ENCODE peak calls at places on chromosomes 5 and 9, in ten cellular contexts. X is cardiac fibroblast, K is fibroblast of villous mesenchyme, O is omental fat pad, M is suprapubic skin, R is GM12878, U is fibroblast of pulmonary artery, Y is uterus, P is IMR-90, H is fibroblast of the aortic adventitia. I is an unnamed sample.

GRCh38 chr9:95509851-95510529 is 6.8 kb downstream of the PTCH1 start:
- DNase-seq in K (peak; percentile 27), H (no peak), M (no peak), U (peak; percentile 9), R (no peak), P (no peak), O (no peak), Y (no peak), X (no peak), I (no peak)

GRCh38 chr5:164191240-164191639 is 685.8 kb downstream of the MAT2B start:
- DNase-seq in M (no peak), R (no peak), Y (no peak), K (no peak), H (peak; percentile 83), P (peak; percentile 82), X (peak; percentile 78), U (peak; percentile 79), O (no peak), I (no peak)

GRCh38 chr5:159773062-159773924 is 143.0 kb upstream of the ADRA1B start:
- DNase-seq in Y (peak; percentile 90), X (peak; percentile 89), M (peak; percentile 80), H (peak; percentile 84), P (peak; percentile 90), K (peak; percentile 93), O (peak; percentile 47), R (no peak), U (peak; percentile 84), I (peak; percentile 53)

GRCh38 chr5:21693591-21693990 is 1159.6 kb downstream of the CDH12 start:
- DNase-seq in P (no peak), K (no peak), H (no peak), M (no peak), Y (no peak), X (no peak), R (no peak), U (no peak), O (no peak), I (no peak)

GRCh38 chr5:151182976-151183375 is 25.4 kb upstream of the ANXA6 start:
- DNase-seq in R (no peak), K (no peak), Y (peak; percentile 3), O (no peak), M (peak; percentile 53), P (no peak), X (no peak), U (no peak), H (no peak), I (no peak)

GRCh38 chr5:172778223-172778814 is 7.3 kb upstream of the DUSP1 start:
- DNase-seq in P (peak; percentile 89), K (peak; percentile 80), M (no peak), H (peak; percentile 82), R (no peak), Y (peak; percentile 61), X (peak; percentile 75), O (peak; percentile 38), U (peak; percentile 75), I (peak; percentile 59)

GRCh38 chr5:53817183-53817582 is 256.7 kb downstream of the NDUFS4 start:
- DNase-seq in P (peak; percentile 10), X (no peak), H (no peak), O (no peak), R (no peak), Y (no peak), M (no peak), K (no peak), U (no peak), I (no peak)

GRCh38 chr9:87280421-87280820 is 217.2 kb upstream of the DAPK1 start:
- DNase-seq in O (no peak), M (no peak), K (peak; percentile 77), R (no peak), H (peak; percentile 55), Y (no peak), P (peak; percentile 92), U (peak; percentile 38), X (peak; percentile 61), I (no peak)

GRCh38 chr9:14438232-14438966 is 124.5 kb upstream of the NFIB start:
- DNase-seq in K (no peak), O (no peak), Y (no peak), U (no peak), P (peak; percentile 8), H (no peak), X (no peak), R (no peak), M (no peak), I (no peak)

GRCh38 chr9:20321683-20322082 is 300.6 kb downstream of the MLLT3 start:
- DNase-seq in R (no peak), O (no peak), Y (no peak), P (no peak), X (no peak), U (no peak), K (no peak), M (no peak), H (no peak), I (no peak)

GRCh38 chr5:172117977-172118701 is 69.9 kb downstream of the STK10 start:
- DNase-seq in O (no peak), H (peak; percentile 15), M (no peak), X (no peak), R (no peak), K (no peak), Y (no peak), P (no peak), U (no peak), I (no peak)

GRCh38 chr5:177393990-177394389 is 6.5 kb downstream of the PFN3 start:
- DNase-seq in U (no peak), K (no peak), X (no peak), R (no peak), Y (no peak), O (no peak), M (no peak), P (no peak), H (no peak), I (no peak)

GRCh38 chr5:105695916-105696315 is 1974.8 kb downstream of the EFNA5 start:
- DNase-seq in H (no peak), Y (no peak), M (no peak), U (no peak), R (no peak), P (no peak), X (no peak), O (no peak), K (no peak), I (no peak)

GRCh38 chr5:159668556-159668955 is 247.7 kb upstream of the ADRA1B start:
- DNase-seq in Y (no peak), X (no peak), K (no peak), H (no peak), R (no peak), M (no peak), P (no peak), U (no peak), O (no peak), I (no peak)

GRCh38 chr5:95422842-95423241 is 31.7 kb downstream of the FAM81B start:
- DNase-seq in O (no peak), U (peak; percentile 24), R (no peak), H (peak; percentile 57), P (no peak), Y (no peak), K (peak; percentile 8), M (no peak), X (peak; percentile 19), I (no peak)

GRCh38 chr9:133510926-133511505 is 13.7 kb downstream of the MYMK start:
- DNase-seq in K (no peak), X (no peak), O (no peak), Y (no peak), R (no peak), H (no peak), P (no peak), M (no peak), U (no peak), I (no peak)

GRCh38 chr9:133512253-133513213 is 12.2 kb downstream of the MYMK start:
- DNase-seq in Y (no peak), M (no peak), P (no peak), R (no peak), O (no peak), X (no peak), H (no peak), K (no peak), U (no peak), I (no peak)

GRCh38 chr9:133509179-133510083 is 15.3 kb downstream of the MYMK start:
- DNase-seq in K (peak; percentile 53), X (peak; percentile 39), P (no peak), M (no peak), R (no peak), H (no peak), Y (no peak), U (no peak), O (no peak), I (no peak)

GRCh38 chr9:133513214-133514088 is 11.3 kb downstream of the MYMK start:
- DNase-seq in X (peak; percentile 36), O (no peak), K (no peak), M (no peak), H (peak; percentile 30), R (no peak), Y (no peak), U (no peak), P (no peak), I (no peak)

GRCh38 chr9:133511607-133512006 is 13.2 kb downstream of the MYMK start:
- DNase-seq in R (no peak), K (no peak), P (no peak), M (no peak), U (no peak), X (no peak), O (no peak), H (no peak), Y (no peak), I (no peak)
- TF ChIP-seq CTCF in R (no peak), K (no peak), P (no peak), M (no peak), U (no peak), X (no peak), O (no peak), H (no peak), Y (no peak), I (no peak)

DNA sequence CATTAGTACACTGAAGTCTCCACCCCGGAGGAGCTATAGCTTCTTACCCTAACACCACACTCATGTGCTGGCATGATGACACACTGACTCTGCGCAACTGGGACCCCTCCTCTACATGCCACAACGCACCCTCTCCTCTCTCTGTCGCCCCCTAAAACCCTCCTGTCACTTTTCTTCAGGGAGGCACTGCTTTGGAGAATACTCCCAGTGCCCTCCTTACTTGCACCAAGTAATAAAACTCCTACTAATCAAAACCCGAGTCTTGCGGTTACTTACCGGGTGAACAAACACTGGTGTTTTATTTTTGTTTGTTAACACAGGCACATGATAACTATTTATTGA is 12.6 kb upstream of the STXBP1 start:
- DNase-seq in K (no peak), R (no peak), X (no peak), P (no peak), U (no peak), M (no peak), Y (no peak), H (no peak), O (no peak), I (no peak)
- TF ChIP-seq CTCF in K (no peak), R (no peak), X (no peak), P (no peak), U (no peak), M (no peak), Y (no peak), H (no peak), O (no peak), I (no peak)

GRCh38 chr5:126234563-126235195 is 188.5 kb upstream of the GRAMD2B start:
- DNase-seq in Y (no peak), X (peak; percentile 32), U (peak; percentile 24), M (no peak), O (no peak), K (peak; percentile 24), H (peak; percentile 17), R (no peak), P (peak; percentile 6), I (no peak)
- TF ChIP-seq CTCF in Y (no peak), X (peak; percentile 87), U (peak; percentile 67), M (no peak), O (no peak), K (peak; percentile 77), H (peak; percentile 75), R (peak; percentile 73), P (peak; percentile 44), I (peak; percentile 26)

GRCh38 chr5:148005788-148006520 is 57.8 kb upstream of the SPINK5 start:
- DNase-seq in M (no peak), R (no peak), U (no peak), Y (no peak), K (no peak), X (no peak), O (no peak), P (peak; percentile 0), H (no peak), I (no peak)
- TF ChIP-seq CTCF in M (no peak), R (peak; percentile 26), U (no peak), Y (no peak), K (no peak), X (peak; percentile 14), O (no peak), P (no peak), H (peak; percentile 7), I (no peak)